ENCODE peak calls at places on chromosomes 7 and 10, in four cellular contexts. One of them, this sample, is unnamed. For H3K4me1 and H3K27me3, the result is how much of the 10 kb centered on the place peaks cover.

GRCh38 chr7:66326501-66327180 is 121.5 kb downstream of the TPST1 start:
- DNase-seq in right cardiac atrium: no peak
- DNase-seq in RWPE2: no peak
- DNase-seq in prostate gland: no peak
- DNase-seq in this sample: no peak

GRCh38 chr7:46108272-46108671 is 187.2 kb upstream of the IGFBP3 start:
- DNase-seq in right cardiac atrium: no peak
- DNase-seq in RWPE2: no peak
- DNase-seq in prostate gland: no peak
- DNase-seq in this sample: no peak

GRCh38 chr7:98254951-98255610 is 3.0 kb upstream of the TECPR1 start:
- DNase-seq in right cardiac atrium: no peak
- DNase-seq in RWPE2: no peak
- DNase-seq in prostate gland: no peak
- DNase-seq in this sample: no peak

GRCh38 chr10:131174651-131175540 is 136.6 kb downstream of the TCERG1L start:
- DNase-seq in right cardiac atrium: peak
- DNase-seq in RWPE2: no peak
- DNase-seq in prostate gland: no peak
- DNase-seq in this sample: no peak

GRCh38 chr7:133354546-133355324 is 101.9 kb downstream of the EXOC4 start:
- DNase-seq in right cardiac atrium: no peak
- DNase-seq in RWPE2: no peak
- DNase-seq in prostate gland: no peak
- DNase-seq in this sample: no peak

GRCh38 chr10:82267465-82267864 is 392.5 kb downstream of the NRG3 start:
- DNase-seq in right cardiac atrium: no peak
- DNase-seq in RWPE2: no peak
- DNase-seq in prostate gland: no peak
- DNase-seq in this sample: no peak

GRCh38 chr7:106287786-106288185 is 3.0 kb upstream of the NAMPT start:
- DNase-seq in right cardiac atrium: no peak
- DNase-seq in RWPE2: no peak
- DNase-seq in prostate gland: no peak
- DNase-seq in this sample: no peak

GRCh38 chr7:152467225-152467624 is 31.4 kb upstream of the KMT2C start:
- DNase-seq in right cardiac atrium: no peak
- DNase-seq in RWPE2: no peak
- DNase-seq in prostate gland: no peak
- DNase-seq in this sample: no peak

GRCh38 chr10:91919651-91920050 is 3.9 kb upstream of the BTAF1 start:
- DNase-seq in right cardiac atrium: no peak
- DNase-seq in RWPE2: no peak
- DNase-seq in prostate gland: no peak
- DNase-seq in this sample: no peak
- H3K4me1 ChIP-seq in right cardiac atrium: under half
- H3K4me1 ChIP-seq in RWPE2: under half
- H3K4me1 ChIP-seq in prostate gland: under half
- H3K4me1 ChIP-seq in this sample: under half

GRCh38 chr7:150923191-150923590 is 54.9 kb downstream of the KCNH2 start:
- DNase-seq in right cardiac atrium: no peak
- DNase-seq in RWPE2: no peak
- DNase-seq in prostate gland: no peak
- DNase-seq in this sample: no peak
- H3K27me3 ChIP-seq in right cardiac atrium: under half
- H3K27me3 ChIP-seq in RWPE2: under half
- H3K27me3 ChIP-seq in prostate gland: under half
- H3K27me3 ChIP-seq in this sample: under half

GRCh38 chr10:132425029-132425758 is 28.2 kb downstream of the PWWP2B start:
- DNase-seq in right cardiac atrium: peak
- DNase-seq in RWPE2: no peak
- DNase-seq in prostate gland: no peak
- DNase-seq in this sample: peak

GRCh38 chr10:132422169-132422691 is 25.2 kb downstream of the PWWP2B start:
- DNase-seq in right cardiac atrium: no peak
- DNase-seq in RWPE2: no peak
- DNase-seq in prostate gland: no peak
- DNase-seq in this sample: no peak

GRCh38 chr10:132422931-132423813 is 26.2 kb downstream of the PWWP2B start:
- DNase-seq in right cardiac atrium: no peak
- DNase-seq in RWPE2: no peak
- DNase-seq in prostate gland: no peak
- DNase-seq in this sample: no peak

GRCh38 chr10:132421377-132422168 is 24.6 kb downstream of the PWWP2B start:
- DNase-seq in right cardiac atrium: peak
- DNase-seq in RWPE2: no peak
- DNase-seq in prostate gland: peak
- DNase-seq in this sample: peak

DNA sequence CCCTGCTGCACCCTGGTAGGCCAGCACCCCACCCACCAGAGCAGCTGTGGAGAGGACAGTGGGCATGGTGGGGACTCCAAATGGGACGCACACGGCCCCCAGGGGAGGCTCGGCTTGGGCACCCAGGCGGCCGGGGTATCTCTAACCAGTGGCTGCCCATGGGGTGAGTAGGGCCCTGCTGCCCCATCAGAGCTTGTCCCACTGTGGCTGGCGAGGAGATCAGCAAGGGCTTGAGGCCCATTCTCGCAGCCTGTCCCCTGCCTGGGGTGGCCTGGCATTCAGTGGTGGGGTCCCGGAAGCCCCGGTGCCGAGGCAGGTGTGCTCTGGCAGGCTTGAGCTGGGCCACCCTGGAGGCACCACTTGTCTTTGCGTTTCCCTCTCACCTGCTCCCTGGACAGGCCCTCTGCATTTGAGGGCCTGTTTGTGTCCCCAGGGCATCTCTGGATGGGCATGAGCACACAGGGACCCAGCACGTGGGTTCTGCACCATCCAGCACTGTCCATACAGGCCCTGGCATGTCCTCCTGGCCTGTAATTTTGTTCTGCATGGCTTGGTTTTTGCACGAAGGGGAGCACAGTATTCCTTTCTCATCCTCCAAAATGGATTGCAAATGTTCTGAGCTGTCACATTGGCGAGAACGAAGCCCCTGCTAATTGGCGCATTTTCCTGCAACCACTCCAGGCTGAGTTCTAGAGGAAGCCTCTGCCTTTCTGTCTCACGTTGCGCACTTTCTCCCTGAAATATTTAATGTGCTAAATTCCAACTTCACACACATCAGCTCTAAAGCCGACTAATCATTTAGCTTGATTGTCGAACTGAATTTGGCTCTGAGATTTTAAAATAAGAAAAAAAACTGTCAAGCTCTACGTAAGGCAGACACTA is 27.2 kb downstream of the PWWP2B start:
- DNase-seq in right cardiac atrium: no peak
- DNase-seq in RWPE2: no peak
- DNase-seq in prostate gland: peak
- DNase-seq in this sample: peak
- H3K4me1 ChIP-seq in right cardiac atrium: under half
- H3K4me1 ChIP-seq in RWPE2: under half
- H3K4me1 ChIP-seq in prostate gland: under half
- H3K4me1 ChIP-seq in this sample: under half

DNA sequence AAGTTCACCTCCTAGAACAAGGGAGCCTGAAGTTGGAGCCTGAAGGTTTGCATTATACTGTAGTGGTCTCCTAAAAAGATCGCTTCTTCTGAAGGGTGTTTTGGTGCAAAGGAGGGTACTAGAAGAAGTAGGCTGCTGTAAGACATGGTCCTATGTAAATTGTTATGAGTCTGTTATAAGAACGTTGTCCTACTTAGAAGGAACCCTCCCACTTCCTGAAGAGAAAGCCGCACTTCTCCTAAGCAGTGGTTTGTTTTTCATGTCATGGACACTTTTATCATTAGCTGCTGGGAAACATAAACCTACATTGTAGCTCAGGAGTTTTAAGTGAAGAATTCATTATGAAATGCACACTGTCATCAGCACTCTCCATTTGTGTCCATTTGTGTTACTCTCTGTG is 129.1 kb upstream of the ITGB1 start:
- DNase-seq in right cardiac atrium: no peak
- DNase-seq in RWPE2: no peak
- DNase-seq in prostate gland: no peak
- DNase-seq in this sample: no peak
- H3K27me3 ChIP-seq in right cardiac atrium: under half
- H3K27me3 ChIP-seq in RWPE2: under half
- H3K27me3 ChIP-seq in prostate gland: under half
- H3K27me3 ChIP-seq in this sample: under half

This sample was measured in heart right ventricle.